ENCODE peak calls at places on chromosomes 5 and 9, in eight cellular contexts. One of them, this sample, is unnamed.

GRCh38 chr5:127602896-127603470 is 45.9 kb upstream of the CTXN3 start:
- DNase-seq in AG04449: no peak
- DNase-seq in mammary epithelial cell: no peak
- DNase-seq in Caco-2: no peak
- DNase-seq in upper lobe of left lung: no peak
- DNase-seq in tibial artery: no peak
- DNase-seq in LNCaP clone FGC: no peak
- DNase-seq in endothelial cell of umbilical vein: no peak
- DNase-seq in this sample: no peak

GRCh38 chr5:180802325-180803180 is at the start of gene MGAT1:
- DNase-seq in AG04449: no peak
- DNase-seq in mammary epithelial cell: peak; percentile 66
- DNase-seq in Caco-2: peak; percentile 89
- DNase-seq in upper lobe of left lung: peak; percentile 97
- DNase-seq in tibial artery: peak; percentile 95
- DNase-seq in LNCaP clone FGC: no peak
- DNase-seq in endothelial cell of umbilical vein: peak; percentile 87
- DNase-seq in this sample: peak; percentile 61

GRCh38 chr5:96093890-96094381 is 132.3 kb upstream of the ELL2 start:
- DNase-seq in AG04449: no peak
- DNase-seq in mammary epithelial cell: peak; percentile 92
- DNase-seq in Caco-2: no peak
- DNase-seq in upper lobe of left lung: no peak
- DNase-seq in tibial artery: no peak
- DNase-seq in LNCaP clone FGC: peak; percentile 76
- DNase-seq in endothelial cell of umbilical vein: no peak
- DNase-seq in this sample: no peak

GRCh38 chr5:138920181-138920580 is 45.0 kb upstream of the LRRTM2 start:
- DNase-seq in AG04449: no peak
- DNase-seq in mammary epithelial cell: no peak
- DNase-seq in Caco-2: no peak
- DNase-seq in upper lobe of left lung: no peak
- DNase-seq in tibial artery: no peak
- DNase-seq in LNCaP clone FGC: no peak
- DNase-seq in endothelial cell of umbilical vein: no peak
- DNase-seq in this sample: no peak

GRCh38 chr5:139023276-139023675 is 148.1 kb upstream of the LRRTM2 start:
- DNase-seq in AG04449: no peak
- DNase-seq in mammary epithelial cell: no peak
- DNase-seq in Caco-2: no peak
- DNase-seq in upper lobe of left lung: no peak
- DNase-seq in tibial artery: no peak
- DNase-seq in LNCaP clone FGC: no peak
- DNase-seq in endothelial cell of umbilical vein: peak; percentile 84
- DNase-seq in this sample: no peak

GRCh38 chr5:115179068-115179958 is 9.6 kb upstream of the TRIM36 start:
- DNase-seq in AG04449: no peak
- DNase-seq in mammary epithelial cell: no peak
- DNase-seq in Caco-2: peak; percentile 29
- DNase-seq in upper lobe of left lung: peak; percentile 88
- DNase-seq in tibial artery: no peak
- DNase-seq in LNCaP clone FGC: no peak
- DNase-seq in endothelial cell of umbilical vein: no peak
- DNase-seq in this sample: no peak

GRCh38 chr9:86818636-86819035 is 128.7 kb downstream of the GAS1 start:
- DNase-seq in AG04449: no peak
- DNase-seq in mammary epithelial cell: no peak
- DNase-seq in Caco-2: no peak
- DNase-seq in upper lobe of left lung: no peak
- DNase-seq in tibial artery: no peak
- DNase-seq in LNCaP clone FGC: no peak
- DNase-seq in endothelial cell of umbilical vein: no peak
- DNase-seq in this sample: no peak

GRCh38 chr9:73441890-73442818 is 290.5 kb downstream of the ANXA1 start:
- DNase-seq in AG04449: no peak
- DNase-seq in mammary epithelial cell: peak; percentile 23
- DNase-seq in Caco-2: no peak
- DNase-seq in upper lobe of left lung: no peak
- DNase-seq in tibial artery: no peak
- DNase-seq in LNCaP clone FGC: no peak
- DNase-seq in endothelial cell of umbilical vein: no peak
- DNase-seq in this sample: no peak

GRCh38 chr9:81574399-81574798 is 114.9 kb downstream of the TLE1 start:
- DNase-seq in AG04449: peak; percentile 36
- DNase-seq in mammary epithelial cell: no peak
- DNase-seq in Caco-2: no peak
- DNase-seq in upper lobe of left lung: no peak
- DNase-seq in tibial artery: no peak
- DNase-seq in LNCaP clone FGC: no peak
- DNase-seq in endothelial cell of umbilical vein: no peak
- DNase-seq in this sample: no peak

GRCh38 chr5:39192449-39193160 is 26.8 kb downstream of the FYB1 start:
- DNase-seq in AG04449: no peak
- DNase-seq in mammary epithelial cell: no peak
- DNase-seq in Caco-2: no peak
- DNase-seq in upper lobe of left lung: no peak
- DNase-seq in tibial artery: no peak
- DNase-seq in LNCaP clone FGC: no peak
- DNase-seq in endothelial cell of umbilical vein: no peak
- DNase-seq in this sample: no peak

GRCh38 chr9:88535226-88535931 is 401 bp downstream of the NXNL2 start:
- DNase-seq in AG04449: no peak
- DNase-seq in mammary epithelial cell: no peak
- DNase-seq in Caco-2: peak; percentile 64
- DNase-seq in upper lobe of left lung: peak; percentile 88
- DNase-seq in tibial artery: no peak
- DNase-seq in LNCaP clone FGC: peak; percentile 44
- DNase-seq in endothelial cell of umbilical vein: no peak
- DNase-seq in this sample: no peak
- H3K4me3 ChIP-seq in AG04449: peak overlapping the region; percentile 71
- H3K4me3 ChIP-seq in mammary epithelial cell: peak overlapping the region; percentile 70
- H3K4me3 ChIP-seq in Caco-2: peak overlapping the region; percentile 65
- H3K4me3 ChIP-seq in upper lobe of left lung: peak overlapping the region; percentile 57
- H3K4me3 ChIP-seq in tibial artery: peak overlapping the region; percentile 75
- H3K4me3 ChIP-seq in LNCaP clone FGC: peak overlapping the region; percentile 58
- H3K4me3 ChIP-seq in endothelial cell of umbilical vein: peak overlapping the region; percentile 11
- H3K4me3 ChIP-seq in this sample: peak overlapping the region; percentile 65

GRCh38 chr9:99185328-99185632 is 36.5 kb downstream of the ALG2 start:
- DNase-seq in AG04449: no peak
- DNase-seq in mammary epithelial cell: no peak
- DNase-seq in Caco-2: no peak
- DNase-seq in upper lobe of left lung: no peak
- DNase-seq in tibial artery: no peak
- DNase-seq in LNCaP clone FGC: no peak
- DNase-seq in endothelial cell of umbilical vein: no peak
- DNase-seq in this sample: no peak

GRCh38 chr9:99185904-99186303 is 35.8 kb downstream of the ALG2 start:
- DNase-seq in AG04449: no peak
- DNase-seq in mammary epithelial cell: no peak
- DNase-seq in Caco-2: no peak
- DNase-seq in upper lobe of left lung: no peak
- DNase-seq in tibial artery: no peak
- DNase-seq in LNCaP clone FGC: no peak
- DNase-seq in endothelial cell of umbilical vein: no peak
- DNase-seq in this sample: no peak

GRCh38 chr9:99184073-99184426 is 37.7 kb downstream of the ALG2 start:
- DNase-seq in AG04449: no peak
- DNase-seq in mammary epithelial cell: no peak
- DNase-seq in Caco-2: no peak
- DNase-seq in upper lobe of left lung: peak; percentile 59
- DNase-seq in tibial artery: peak; percentile 64
- DNase-seq in LNCaP clone FGC: no peak
- DNase-seq in endothelial cell of umbilical vein: no peak
- DNase-seq in this sample: no peak

GRCh38 chr9:99183616-99184015 is 38.1 kb downstream of the ALG2 start:
- DNase-seq in AG04449: no peak
- DNase-seq in mammary epithelial cell: no peak
- DNase-seq in Caco-2: no peak
- DNase-seq in upper lobe of left lung: no peak
- DNase-seq in tibial artery: no peak
- DNase-seq in LNCaP clone FGC: no peak
- DNase-seq in endothelial cell of umbilical vein: no peak
- DNase-seq in this sample: no peak

DNA sequence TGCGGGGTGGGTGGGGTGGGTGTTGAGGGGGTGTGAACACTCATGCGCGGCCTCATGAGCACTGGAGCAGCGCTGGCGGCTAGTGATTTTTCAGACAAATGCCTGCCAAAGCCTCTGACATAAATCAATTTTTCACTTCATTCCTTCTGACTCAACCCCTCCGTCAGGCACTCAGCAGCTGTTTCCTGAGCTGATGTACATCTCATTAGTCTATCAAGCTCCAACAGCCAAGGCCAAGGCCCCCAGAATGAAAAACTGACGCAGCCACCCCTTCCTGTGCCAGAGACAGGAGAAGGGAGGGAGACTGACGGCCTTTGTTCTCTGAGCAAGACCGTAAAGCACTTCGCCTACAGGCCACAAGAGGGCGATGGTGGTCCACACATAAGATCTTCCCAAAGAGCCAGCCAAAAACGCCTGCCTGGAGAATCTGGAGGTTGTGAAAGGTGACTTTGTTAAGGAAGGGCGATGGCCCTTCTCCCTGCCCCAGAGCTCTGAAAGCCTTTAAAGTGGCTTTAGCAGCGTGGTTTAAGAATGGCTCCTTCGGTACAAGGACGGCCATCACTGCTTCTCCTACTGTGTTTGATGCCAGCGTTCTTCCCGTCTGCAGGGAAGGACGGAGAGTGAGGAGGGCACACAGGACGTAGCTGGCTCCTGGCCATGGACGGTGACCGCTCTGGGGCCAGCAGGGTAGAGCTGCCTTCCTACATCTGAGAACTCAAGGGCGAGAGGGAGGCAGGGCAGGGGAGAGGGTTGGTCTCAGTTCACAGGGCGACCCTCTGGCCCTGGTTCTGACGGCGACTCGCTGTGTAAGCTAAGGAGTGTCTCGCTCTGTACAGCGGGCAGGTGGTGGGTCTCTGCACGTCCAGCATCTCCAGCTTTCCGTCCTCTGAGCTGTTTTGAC is 37.1 kb downstream of the ALG2 start:
- DNase-seq in AG04449: peak; percentile 51
- DNase-seq in mammary epithelial cell: peak; percentile 77
- DNase-seq in Caco-2: peak; percentile 82
- DNase-seq in upper lobe of left lung: peak; percentile 54
- DNase-seq in tibial artery: peak; percentile 95
- DNase-seq in LNCaP clone FGC: peak; percentile 56
- DNase-seq in endothelial cell of umbilical vein: peak; percentile 99
- DNase-seq in this sample: peak; percentile 89
- H3K4me3 ChIP-seq in AG04449: peak overlapping the region; percentile 15
- H3K4me3 ChIP-seq in mammary epithelial cell: no peak overlapping the region
- H3K4me3 ChIP-seq in Caco-2: no peak overlapping the region
- H3K4me3 ChIP-seq in upper lobe of left lung: peak overlapping the region; percentile 37
- H3K4me3 ChIP-seq in tibial artery: peak overlapping the region; percentile 31
- H3K4me3 ChIP-seq in LNCaP clone FGC: no peak overlapping the region
- H3K4me3 ChIP-seq in endothelial cell of umbilical vein: no peak overlapping the region
- H3K4me3 ChIP-seq in this sample: no peak overlapping the region

DNA sequence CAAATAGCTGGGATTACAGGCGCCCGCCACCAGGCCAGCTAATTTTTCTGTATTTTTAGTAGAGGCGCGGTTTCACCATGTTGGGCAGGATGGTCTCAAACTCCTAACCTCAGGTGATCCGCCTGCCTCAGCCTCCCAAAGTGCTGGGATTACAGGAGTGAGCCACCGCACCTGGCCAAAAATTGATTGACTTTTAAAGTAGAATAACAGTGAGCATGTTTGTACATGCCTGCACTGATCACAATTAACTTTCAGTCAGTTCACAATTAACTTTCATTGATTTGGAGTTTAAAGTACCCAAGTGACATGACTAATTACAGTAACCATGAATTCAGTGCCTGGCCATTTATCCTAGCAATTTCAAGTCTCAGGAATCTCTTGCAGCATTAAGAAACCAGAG is 61.3 kb downstream of the ANKH start:
- DNase-seq in AG04449: no peak
- DNase-seq in mammary epithelial cell: peak; percentile 16
- DNase-seq in Caco-2: no peak
- DNase-seq in upper lobe of left lung: no peak
- DNase-seq in tibial artery: no peak
- DNase-seq in LNCaP clone FGC: no peak
- DNase-seq in endothelial cell of umbilical vein: no peak
- DNase-seq in this sample: no peak
- H3K4me3 ChIP-seq in AG04449: no peak overlapping the region
- H3K4me3 ChIP-seq in mammary epithelial cell: no peak overlapping the region
- H3K4me3 ChIP-seq in Caco-2: no peak overlapping the region
- H3K4me3 ChIP-seq in upper lobe of left lung: no peak overlapping the region
- H3K4me3 ChIP-seq in tibial artery: no peak overlapping the region
- H3K4me3 ChIP-seq in LNCaP clone FGC: no peak overlapping the region
- H3K4me3 ChIP-seq in endothelial cell of umbilical vein: no peak overlapping the region
- H3K4me3 ChIP-seq in this sample: no peak overlapping the region

GRCh38 chr5:151685749-151686672 is 704 bp downstream of the SPARC start:
- DNase-seq in AG04449: no peak
- DNase-seq in mammary epithelial cell: no peak
- DNase-seq in Caco-2: no peak
- DNase-seq in upper lobe of left lung: no peak
- DNase-seq in tibial artery: no peak
- DNase-seq in LNCaP clone FGC: no peak
- DNase-seq in endothelial cell of umbilical vein: peak; percentile 51
- DNase-seq in this sample: no peak

GRCh38 chr5:151683936-151684586 is 2.7 kb downstream of the SPARC start:
- DNase-seq in AG04449: no peak
- DNase-seq in mammary epithelial cell: no peak
- DNase-seq in Caco-2: no peak
- DNase-seq in upper lobe of left lung: no peak
- DNase-seq in tibial artery: peak; percentile 18
- DNase-seq in LNCaP clone FGC: no peak
- DNase-seq in endothelial cell of umbilical vein: peak; percentile 25
- DNase-seq in this sample: no peak

GRCh38 chr5:151683444-151683843 is 3.3 kb downstream of the SPARC start:
- DNase-seq in AG04449: no peak
- DNase-seq in mammary epithelial cell: no peak
- DNase-seq in Caco-2: no peak
- DNase-seq in upper lobe of left lung: no peak
- DNase-seq in tibial artery: peak; percentile 3
- DNase-seq in LNCaP clone FGC: no peak
- DNase-seq in endothelial cell of umbilical vein: no peak
- DNase-seq in this sample: no peak

GRCh38 chr5:151682751-151683331 is 3.9 kb downstream of the SPARC start:
- DNase-seq in AG04449: no peak
- DNase-seq in mammary epithelial cell: peak; percentile 65
- DNase-seq in Caco-2: no peak
- DNase-seq in upper lobe of left lung: no peak
- DNase-seq in tibial artery: peak; percentile 23
- DNase-seq in LNCaP clone FGC: no peak
- DNase-seq in endothelial cell of umbilical vein: peak; percentile 27
- DNase-seq in this sample: no peak

DNA sequence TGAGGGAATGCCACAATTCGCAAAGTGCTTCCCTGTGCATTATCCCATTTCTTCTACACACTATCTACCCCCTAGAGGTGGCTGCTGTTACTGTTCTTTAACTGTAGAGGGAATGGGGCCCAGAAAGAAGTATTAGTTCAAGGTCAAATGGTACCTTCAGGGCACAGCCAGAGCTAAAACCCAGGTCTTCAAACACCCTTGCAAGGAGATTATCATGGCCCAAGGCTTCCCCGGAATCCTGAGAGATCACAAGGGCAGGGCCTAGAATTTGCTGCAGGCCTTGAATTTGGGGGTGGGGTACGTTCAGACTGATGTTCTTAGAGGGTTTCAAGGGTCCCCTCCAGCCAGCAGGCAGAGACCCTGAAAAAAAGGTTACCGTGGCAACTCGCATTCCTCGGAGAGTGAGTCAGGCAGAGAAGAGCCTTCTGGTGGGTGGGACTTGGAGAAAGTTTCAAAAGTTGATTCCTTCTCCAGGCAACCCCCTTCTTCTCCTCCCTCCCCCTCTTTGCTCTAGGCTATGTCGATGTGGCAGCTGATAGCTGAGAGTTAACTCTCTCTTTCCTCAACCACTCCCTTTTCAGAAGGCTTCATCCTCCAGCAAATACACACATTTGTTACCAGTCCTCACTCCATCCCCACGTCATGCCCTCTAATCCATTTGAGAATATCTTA is 1.9 kb downstream of the SPARC start:
- DNase-seq in AG04449: peak; percentile 87
- DNase-seq in mammary epithelial cell: peak; percentile 88
- DNase-seq in Caco-2: peak; percentile 78
- DNase-seq in upper lobe of left lung: no peak
- DNase-seq in tibial artery: peak; percentile 69
- DNase-seq in LNCaP clone FGC: no peak
- DNase-seq in endothelial cell of umbilical vein: peak; percentile 92
- DNase-seq in this sample: peak; percentile 91
- H3K4me3 ChIP-seq in AG04449: peak overlapping the region; percentile 100
- H3K4me3 ChIP-seq in mammary epithelial cell: peak overlapping the region; percentile 70
- H3K4me3 ChIP-seq in Caco-2: no peak overlapping the region
- H3K4me3 ChIP-seq in upper lobe of left lung: peak overlapping the region; percentile 54
- H3K4me3 ChIP-seq in tibial artery: peak overlapping the region; percentile 75
- H3K4me3 ChIP-seq in LNCaP clone FGC: no peak overlapping the region
- H3K4me3 ChIP-seq in endothelial cell of umbilical vein: peak overlapping the region; percentile 89
- H3K4me3 ChIP-seq in this sample: peak overlapping the region; percentile 73